ENCODE peak calls at places on chromosomes 7 and 10, in six cellular contexts. T is AG04450, C is transverse colon, Q is body of pancreas, J is left ventricle myocardium inferior, D is pancreas. S is an unnamed sample.

GRCh38 chr10:22505923-22506685 is 160.8 kb downstream of the SPAG6 start:
- DNase-seq in Q (no peak), T (no peak), D (no peak), C (peak; percentile 65), J (no peak), S (peak; percentile 54)

GRCh38 chr7:96675548-96675947 is 34.1 kb downstream of the SEM1 start:
- DNase-seq in C (no peak), T (no peak), J (no peak), D (no peak), Q (no peak), S (no peak)

GRCh38 chr7:12583922-12584321 is 13.4 kb downstream of the SCIN start:
- DNase-seq in D (no peak), Q (no peak), T (no peak), J (no peak), C (no peak), S (no peak)

GRCh38 chr7:24366901-24367300 is 82.9 kb downstream of the NPY start:
- DNase-seq in J (no peak), Q (no peak), C (no peak), T (no peak), D (no peak), S (no peak)

GRCh38 chr7:30968294-30968693 is 4.5 kb downstream of the GHRHR start:
- DNase-seq in D (no peak), T (no peak), J (no peak), C (no peak), Q (no peak), S (no peak)

GRCh38 chr10:92517034-92517655 is 56.7 kb downstream of the IDE start:
- DNase-seq in J (no peak), Q (peak; percentile 71), T (peak; percentile 61), D (no peak), C (peak; percentile 64), S (peak; percentile 54)

GRCh38 chr7:51316666-51317581 is at the start of gene COBL:
- DNase-seq in Q (peak; percentile 59), J (peak; percentile 29), C (peak; percentile 54), T (no peak), D (peak; percentile 77), S (no peak)

GRCh38 chr10:80658068-80658467 is 120.4 kb downstream of the SH2D4B start:
- DNase-seq in Q (no peak), J (no peak), D (no peak), C (no peak), T (no peak), S (no peak)

GRCh38 chr10:74121368-74121767 is 29.3 kb downstream of the AP3M1 start:
- DNase-seq in J (no peak), D (no peak), C (no peak), Q (no peak), T (no peak), S (no peak)

DNA sequence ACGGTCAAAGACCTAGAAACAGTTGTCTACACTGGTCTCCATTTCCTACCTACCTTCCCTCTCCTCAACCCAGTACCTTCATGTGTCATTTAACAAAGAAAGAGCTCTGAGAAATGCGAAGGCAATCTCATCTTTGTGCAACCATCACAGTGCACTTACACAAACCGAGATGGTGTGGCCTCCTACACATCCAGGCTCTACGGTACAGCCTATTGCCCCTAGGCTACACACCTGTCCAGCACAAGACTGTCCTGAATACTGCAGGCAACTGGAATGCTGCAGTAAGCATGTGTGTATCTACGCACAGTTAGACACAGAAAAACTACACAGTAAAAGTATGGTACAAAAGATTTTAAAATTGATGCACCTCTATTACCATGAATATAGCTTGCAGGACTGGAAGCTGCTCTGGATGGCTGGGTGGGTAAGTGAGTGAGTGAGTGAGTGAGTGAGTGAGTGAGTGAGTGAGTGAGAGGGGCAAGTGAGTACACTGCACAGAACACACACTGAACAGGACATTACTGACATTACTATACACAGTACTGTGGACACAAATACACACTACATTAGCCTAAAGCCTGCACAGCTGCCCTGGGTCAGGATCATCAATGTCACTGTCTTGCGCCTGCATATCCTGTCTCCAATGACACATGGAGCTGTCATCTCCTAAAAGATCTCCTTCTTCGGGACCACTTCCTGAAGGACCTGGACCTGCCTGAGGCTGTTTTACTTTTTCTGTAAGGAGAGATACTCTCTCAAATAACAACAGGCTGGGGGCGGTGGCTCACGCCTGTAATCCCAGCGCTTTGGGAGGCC is 18.5 kb downstream of the ITGB1 start:
- DNase-seq in D (no peak), C (no peak), J (no peak), T (no peak), Q (no peak), S (no peak)
- H3K27ac ChIP-seq in D (no peak overlapping the region), C (peak overlapping the region; percentile 79), J (peak overlapping the region; percentile 85), T (peak overlapping the region; percentile 88), Q (no peak overlapping the region), S (no peak overlapping the region)

GRCh38 chr7:90320418-90320800 is 695 bp downstream of the FAM237B start:
- DNase-seq in J (no peak), D (no peak), T (no peak), Q (no peak), C (no peak), S (no peak)
- H3K27me3 ChIP-seq in J (peaks cover 79% of the 10 kb centered on the region), D (no peaks in the 10 kb centered on the region), T (peaks cover 25% of the 10 kb centered on the region), Q (peaks cover 23% of the 10 kb centered on the region), C (peaks cover 79% of the 10 kb centered on the region), S (peaks cover 28% of the 10 kb centered on the region)

GRCh38 chr10:97365761-97366351 is 31.3 kb upstream of the FRAT2 start:
- DNase-seq in T (no peak), C (no peak), D (no peak), J (no peak), Q (no peak), S (no peak)
- H3K27ac ChIP-seq in T (no peak overlapping the region), C (no peak overlapping the region), D (peak overlapping the region; percentile 44), J (peak overlapping the region; percentile 40), Q (no peak overlapping the region), S (no peak overlapping the region)

GRCh38 chr10:77637474-77637985 is at the start of gene KCNMA1:
- DNase-seq in Q (peak; percentile 34), T (no peak), J (no peak), D (peak; percentile 73), C (peak; percentile 26), S (no peak)

GRCh38 chr10:77640167-77640566 is 2.6 kb upstream of the KCNMA1 start:
- DNase-seq in D (no peak), J (no peak), C (no peak), Q (no peak), T (no peak), S (no peak)

GRCh38 chr10:77639756-77640155 is 2.1 kb upstream of the KCNMA1 start:
- DNase-seq in C (no peak), T (no peak), Q (no peak), D (no peak), J (no peak), S (no peak)

GRCh38 chr10:77637986-77638765 is 568 bp upstream of the KCNMA1 start:
- DNase-seq in Q (peak; percentile 53), T (no peak), C (peak; percentile 31), J (no peak), D (peak; percentile 80), S (no peak)

DNA sequence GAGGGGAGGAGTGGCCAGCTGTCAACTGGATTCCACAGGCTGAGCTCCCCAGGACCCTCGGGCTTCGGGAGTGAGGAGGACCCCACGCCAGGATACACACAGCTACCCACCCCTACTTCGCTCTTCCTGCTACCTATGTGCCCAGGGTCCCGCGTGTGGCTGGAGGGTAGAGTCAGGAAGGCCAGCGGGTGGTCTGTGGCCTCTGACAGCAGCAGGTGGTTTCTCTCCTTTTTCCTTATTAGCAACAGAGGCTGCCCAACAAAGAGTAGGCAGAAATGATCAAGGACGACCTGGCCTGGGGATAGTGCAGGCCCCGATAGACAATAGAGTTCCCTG is 1.1 kb upstream of the KCNMA1 start:
- DNase-seq in J (no peak), T (no peak), D (no peak), Q (no peak), C (no peak), S (no peak)
- H3K27me3 ChIP-seq in J (peaks cover 95% of the 10 kb centered on the region), T (no peaks in the 10 kb centered on the region), D (no peaks in the 10 kb centered on the region), Q (peaks cover 9% of the 10 kb centered on the region), C (peaks cover 61% of the 10 kb centered on the region), S (peaks cover 17% of the 10 kb centered on the region)

DNA sequence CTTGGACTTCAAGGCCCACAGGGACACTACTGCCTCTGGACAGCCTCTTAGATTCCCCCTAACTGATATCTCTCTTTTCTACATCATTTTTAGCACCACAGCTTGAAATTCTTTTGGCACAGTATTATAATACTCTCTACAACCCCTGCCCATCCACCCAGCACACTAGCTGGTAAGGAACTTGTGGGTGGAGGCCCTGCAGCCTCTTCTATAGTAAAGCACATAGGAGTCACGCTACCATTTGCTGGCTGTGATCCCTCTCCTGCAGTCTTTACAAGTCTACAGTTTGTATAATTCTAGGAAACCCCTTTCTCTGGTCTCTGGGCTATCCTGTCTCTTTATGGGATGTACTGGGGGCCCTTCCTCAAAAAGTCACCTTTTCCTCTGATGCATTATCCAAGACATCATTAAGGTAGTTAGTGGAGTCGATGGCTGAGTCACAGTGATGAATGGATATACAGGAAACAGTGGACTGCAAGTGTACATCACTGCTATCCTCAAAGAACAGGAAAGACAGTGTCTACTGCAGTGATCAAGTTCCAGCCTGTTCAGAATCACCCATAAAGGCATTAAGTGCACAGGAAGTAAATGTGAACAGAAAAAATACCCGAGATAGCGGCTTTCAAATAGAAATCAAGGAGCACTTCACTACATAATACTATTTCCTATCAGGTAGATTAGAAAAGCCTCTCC is 54.4 kb downstream of the STK17A start:
- DNase-seq in Q (no peak), T (no peak), J (no peak), D (no peak), C (no peak), S (no peak)
- H3K27ac ChIP-seq in Q (no peak overlapping the region), T (peak overlapping the region; percentile 34), J (no peak overlapping the region), D (no peak overlapping the region), C (peak overlapping the region; percentile 72), S (peak overlapping the region; percentile 6)

GRCh38 chr10:34627331-34627730 is 187.8 kb downstream of the PARD3 start:
- DNase-seq in T (no peak), C (no peak), J (no peak), Q (no peak), D (no peak), S (no peak)
- H3K27me3 ChIP-seq in T (no peaks in the 10 kb centered on the region), C (no peaks in the 10 kb centered on the region), J (no peaks in the 10 kb centered on the region), Q (no peaks in the 10 kb centered on the region), D (no peaks in the 10 kb centered on the region), S (no peaks in the 10 kb centered on the region)

GRCh38 chr7:82446897-82447296 is 3.3 kb upstream of the CACNA2D1 start:
- DNase-seq in T (no peak), J (no peak), Q (no peak), D (no peak), C (no peak), S (no peak)
- H3K27ac ChIP-seq in T (no peak overlapping the region), J (no peak overlapping the region), Q (no peak overlapping the region), D (no peak overlapping the region), C (no peak overlapping the region), S (no peak overlapping the region)

GRCh38 chr7:157635669-157636068 is 298.9 kb downstream of the DNAJB6 start:
- DNase-seq in D (no peak), Q (no peak), J (no peak), C (no peak), T (no peak), S (no peak)

GRCh38 chr7:157640144-157640543 is 303.3 kb downstream of the DNAJB6 start:
- DNase-seq in J (no peak), D (no peak), T (no peak), C (no peak), Q (no peak), S (no peak)

GRCh38 chr7:157637216-157637954 is 300.6 kb downstream of the DNAJB6 start:
- DNase-seq in T (no peak), Q (no peak), C (no peak), D (no peak), J (no peak), S (no peak)

GRCh38 chr7:157641866-157642265 is 305.1 kb downstream of the DNAJB6 start:
- DNase-seq in J (no peak), Q (no peak), D (no peak), T (no peak), C (no peak), S (no peak)

GRCh38 chr7:157638563-157638962 is 301.8 kb downstream of the DNAJB6 start:
- DNase-seq in C (no peak), J (no peak), D (no peak), Q (no peak), T (no peak), S (no peak)
- H3K27me3 ChIP-seq in C (no peaks in the 10 kb centered on the region), J (peaks cover 55% of the 10 kb centered on the region), D (no peaks in the 10 kb centered on the region), Q (no peaks in the 10 kb centered on the region), T (no peaks in the 10 kb centered on the region), S (peaks cover 7% of the 10 kb centered on the region)

S was measured in CD8-positive, alpha-beta memory T cell.